ENCODE peak calls at places on chromosomes 16 and 17, in nine cellular contexts. X, I, Z, H, K, B, W, G and P are unnamed samples.

GRCh38 chr16:12298285-12298684 is 321.8 kb downstream of the SNX29 start:
- DNase-seq in W (no peak), K (no peak), B (no peak), G (no peak), I (no peak), Z (no peak), H (no peak), X (no peak), P (no peak)

GRCh38 chr16:13863075-13863765 is 56.7 kb upstream of the ERCC4 start:
- DNase-seq in H (no peak), I (no peak), X (no peak), K (no peak), B (no peak), G (no peak), Z (no peak), W (peak), P (no peak)

GRCh38 chr17:17420561-17421269 is 56.1 kb upstream of the MED9 start:
- DNase-seq in B (no peak), Z (peak), W (no peak), H (no peak), G (no peak), X (no peak), K (peak), I (no peak), P (peak)

GRCh38 chr16:19809121-19809635 is 75.5 kb downstream of the GPRC5B start:
- DNase-seq in K (peak), W (peak), G (no peak), B (no peak), Z (peak), I (no peak), X (no peak), H (no peak), P (no peak)

GRCh38 chr17:21199856-21200255 is 14.1 kb downstream of the TMEM11 start:
- DNase-seq in K (no peak), Z (no peak), G (no peak), X (no peak), I (no peak), H (no peak), W (no peak), B (no peak), P (no peak)

GRCh38 chr17:51371732-51372151 is 111.4 kb downstream of the UTP18 start:
- DNase-seq in K (peak), G (peak), W (peak), H (peak), B (no peak), I (peak), X (no peak), Z (no peak), P (no peak)

GRCh38 chr17:62093188-62094155 is 28.4 kb upstream of the MED13 start:
- DNase-seq in G (peak), X (peak), K (peak), W (peak), Z (no peak), B (peak), H (peak), I (no peak), P (no peak)

GRCh38 chr16:79892278-79892677 is 291.7 kb upstream of the MAF start:
- DNase-seq in H (no peak), B (no peak), W (no peak), X (no peak), K (no peak), Z (no peak), G (no peak), I (no peak), P (no peak)

GRCh38 chr16:12159672-12160071 is 183.1 kb downstream of the SNX29 start:
- DNase-seq in I (no peak), G (no peak), Z (no peak), X (no peak), B (no peak), W (no peak), H (no peak), K (no peak), P (no peak)

GRCh38 chr16:66872927-66873684 is 7.2 kb upstream of the PDP2 start:
- DNase-seq in G (peak), X (peak), B (peak), I (peak), W (peak), Z (peak), K (peak), H (peak), P (peak)

GRCh38 chr17:48545539-48545938 is 630 bp upstream of the HOXB2 start:
- DNase-seq in H (no peak), Z (no peak), I (no peak), K (no peak), B (no peak), X (no peak), W (peak), G (no peak), P (no peak)

GRCh38 chr16:67413978-67414891 is 2.0 kb downstream of the ZDHHC1 start:
- DNase-seq in H (no peak), W (no peak), K (no peak), B (no peak), Z (no peak), G (no peak), X (no peak), I (no peak), P (no peak)

GRCh38 chr16:81513204-81514040 is 68.8 kb downstream of the CMIP start:
- DNase-seq in W (peak), H (no peak), B (no peak), Z (no peak), I (no peak), G (no peak), K (peak), X (no peak), P (no peak)

GRCh38 chr17:75047398-75048098 is 523 bp downstream of the KCTD2 start:
- DNase-seq in K (no peak), I (no peak), W (peak), H (no peak), Z (peak), X (no peak), G (no peak), B (no peak), P (no peak)

GRCh38 chr17:57641761-57642160 is 103.3 kb downstream of the CCDC182 start:
- DNase-seq in G (no peak), Z (no peak), I (no peak), W (no peak), X (no peak), K (no peak), H (no peak), B (no peak), P (no peak)

GRCh38 chr17:39738568-39738901 is 797 bp downstream of the GRB7 start:
- DNase-seq in W (no peak), Z (peak), H (no peak), I (no peak), X (no peak), B (no peak), G (peak), K (no peak), P (no peak)

GRCh38 chr17:68205251-68205807 is 42.5 kb upstream of the AMZ2 start:
- DNase-seq in Z (peak), G (peak), W (peak), X (peak), B (peak), H (peak), I (peak), K (peak), P (peak)

GRCh38 chr17:45940826-45941225 is 46.5 kb downstream of the MAPT start:
- DNase-seq in G (no peak), B (no peak), K (no peak), W (no peak), I (no peak), H (no peak), X (no peak), Z (peak), P (no peak)

GRCh38 chr17:17868637-17869522 is 32.1 kb upstream of the SREBF1 start:
- DNase-seq in Z (no peak), X (no peak), W (peak), H (no peak), K (peak), B (no peak), I (no peak), G (no peak), P (peak)

GRCh38 chr16:73019456-73020362 is 28.2 kb downstream of the ZFHX3 start:
- DNase-seq in K (peak), G (peak), X (peak), I (no peak), H (no peak), B (no peak), Z (no peak), W (peak), P (peak)

GRCh38 chr16:77993586-77993985 is 28.8 kb upstream of the CLEC3A start:
- DNase-seq in W (peak), X (no peak), I (no peak), Z (no peak), G (no peak), B (no peak), K (peak), H (no peak), P (no peak)

GRCh38 chr16:85302848-85303353 is 190.6 kb upstream of the CIBAR2 start:
- DNase-seq in B (no peak), I (no peak), H (no peak), K (no peak), Z (no peak), X (no peak), W (peak), G (no peak), P (no peak)
- H3K4me3 ChIP-seq in B (no peak), I (no peak), H (no peak), K (no peak), Z (no peak), X (no peak), W (no peak), G (peak), P (peak)

DNA sequence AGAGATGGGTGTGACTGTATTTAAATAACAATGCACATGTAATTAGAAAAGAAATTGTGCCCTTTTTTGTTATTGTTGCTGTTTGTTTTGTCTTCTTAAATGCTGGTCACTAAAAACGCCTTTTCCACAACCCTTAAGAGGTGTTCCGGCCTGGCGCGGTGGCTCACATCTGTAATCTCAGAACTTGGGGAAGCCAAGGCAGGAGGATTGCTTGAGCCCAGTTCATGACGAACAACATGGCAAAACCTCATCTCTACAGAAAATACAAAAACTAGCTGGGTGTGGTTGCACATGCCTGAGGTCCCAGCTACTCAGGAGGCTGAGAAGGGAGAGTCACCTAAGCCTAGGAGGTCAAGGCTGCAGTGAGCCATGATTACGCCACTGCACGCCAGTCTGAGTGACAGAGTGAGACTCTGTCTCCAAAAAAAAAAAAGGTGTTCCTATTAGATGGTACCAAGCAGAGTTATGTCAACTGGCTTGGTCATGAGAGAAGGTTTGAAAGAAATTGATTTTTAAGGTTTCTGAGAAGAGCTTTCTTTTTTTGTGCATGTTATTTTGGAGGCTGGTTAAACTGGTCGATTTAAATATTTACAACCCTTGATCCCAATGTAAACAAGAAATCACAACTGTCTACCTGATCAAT is 23.5 kb upstream of the RFFL start:
- DNase-seq in G (no peak), W (no peak), K (no peak), B (no peak), X (no peak), H (no peak), Z (no peak), I (no peak), P (no peak)
- H3K4me3 ChIP-seq in G (peak), W (no peak), K (no peak), B (no peak), X (no peak), H (no peak), Z (no peak), I (no peak), P (peak)

DNA sequence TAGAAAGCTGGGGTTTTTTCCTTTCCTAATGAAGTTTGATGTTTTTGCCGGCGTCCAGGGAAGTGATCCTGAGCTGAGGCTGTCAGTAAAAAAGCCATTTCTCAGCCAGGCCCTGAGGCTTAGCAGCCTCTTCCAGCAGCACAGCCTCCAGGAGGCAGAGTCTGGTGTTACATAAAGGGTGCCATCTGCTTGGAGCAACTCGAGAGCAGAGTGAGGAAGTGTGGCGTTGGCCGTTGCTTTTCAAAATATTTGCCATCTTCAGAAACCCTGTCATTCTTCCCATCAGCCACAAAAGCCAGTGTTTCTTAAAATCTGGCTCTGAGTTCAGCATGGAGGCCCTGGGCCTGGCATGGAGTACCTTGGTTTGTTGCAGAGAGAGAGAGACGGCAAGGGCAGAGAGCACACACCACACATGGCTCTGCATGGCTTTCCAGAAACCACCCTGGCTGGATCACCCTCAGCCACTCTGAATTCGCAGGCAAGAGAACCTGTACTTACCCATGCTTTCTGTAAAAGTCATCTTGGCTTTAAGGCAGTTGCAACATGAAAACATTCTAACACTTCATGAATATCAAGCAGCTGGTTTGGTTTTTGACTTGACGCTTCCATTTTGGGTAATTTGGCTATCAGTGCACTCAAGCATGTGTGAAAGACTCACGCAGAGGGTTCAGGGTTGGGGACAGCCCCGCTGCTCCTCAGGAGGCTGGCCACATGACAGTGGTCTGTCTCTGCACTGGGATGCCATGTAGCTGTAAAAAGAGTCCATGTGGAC is 21.0 kb downstream of the PMM2 start:
- DNase-seq in W (no peak), X (no peak), K (no peak), G (no peak), H (no peak), Z (no peak), I (no peak), B (no peak), P (no peak)
- H3K4me3 ChIP-seq in W (no peak), X (no peak), K (no peak), G (no peak), H (no peak), Z (no peak), I (no peak), B (no peak), P (no peak)

GRCh38 chr16:88700636-88701482 is 5.3 kb downstream of the RNF166 start:
- DNase-seq in H (no peak), Z (peak), X (peak), G (no peak), I (peak), K (peak), W (peak), B (no peak), P (peak)

GRCh38 chr16:88702364-88703210 is 3.6 kb downstream of the RNF166 start:
- DNase-seq in B (no peak), H (no peak), I (no peak), G (no peak), W (no peak), X (no peak), Z (no peak), K (no peak), P (no peak)

GRCh38 chr16:88700322-88700635 is 5.9 kb downstream of the RNF166 start:
- DNase-seq in B (no peak), X (no peak), W (no peak), Z (no peak), K (no peak), G (no peak), H (no peak), I (no peak), P (no peak)

GRCh38 chr16:88703486-88704309 is 2.5 kb downstream of the RNF166 start:
- DNase-seq in X (no peak), B (no peak), G (no peak), Z (no peak), H (no peak), W (no peak), K (no peak), I (peak), P (no peak)

GRCh38 chr16:88701541-88702363 is 4.5 kb downstream of the RNF166 start:
- DNase-seq in I (no peak), H (no peak), Z (no peak), K (no peak), W (no peak), X (no peak), G (no peak), B (no peak), P (no peak)
- H3K4me3 ChIP-seq in I (peak), H (no peak), Z (no peak), K (no peak), W (no peak), X (no peak), G (no peak), B (no peak), P (peak)

GRCh38 chr17:79987890-79988162 is 47.8 kb downstream of the TBC1D16 start:
- DNase-seq in B (no peak), Z (no peak), G (no peak), I (no peak), K (no peak), X (no peak), H (no peak), W (no peak), P (no peak)
- H3K4me3 ChIP-seq in B (peak), Z (no peak), G (peak), I (no peak), K (peak), X (peak), H (peak), W (no peak), P (no peak)

GRCh38 chr17:63150466-63150865 is 184.4 kb downstream of the TANC2 start:
- DNase-seq in Z (no peak), B (no peak), W (no peak), I (no peak), H (no peak), X (no peak), G (no peak), K (no peak), P (no peak)

GRCh38 chr17:63153488-63153887 is 187.5 kb downstream of the TANC2 start:
- DNase-seq in G (no peak), I (no peak), X (no peak), K (no peak), Z (no peak), B (no peak), W (no peak), H (no peak), P (no peak)

GRCh38 chr17:63154586-63155244 is 188.7 kb downstream of the TANC2 start:
- DNase-seq in K (no peak), I (no peak), Z (no peak), B (no peak), W (no peak), G (no peak), H (no peak), X (no peak), P (no peak)

GRCh38 chr17:63151981-63152523 is 186.0 kb downstream of the TANC2 start:
- DNase-seq in I (no peak), B (no peak), K (peak), W (peak), H (no peak), Z (no peak), X (no peak), G (no peak), P (no peak)

GRCh38 chr17:63150994-63151464 is 185.0 kb downstream of the TANC2 start:
- DNase-seq in X (peak), W (peak), B (no peak), K (peak), H (no peak), I (no peak), Z (no peak), G (no peak), P (no peak)
- H3K4me3 ChIP-seq in X (peak), W (no peak), B (no peak), K (peak), H (no peak), I (no peak), Z (no peak), G (no peak), P (no peak)

DNA sequence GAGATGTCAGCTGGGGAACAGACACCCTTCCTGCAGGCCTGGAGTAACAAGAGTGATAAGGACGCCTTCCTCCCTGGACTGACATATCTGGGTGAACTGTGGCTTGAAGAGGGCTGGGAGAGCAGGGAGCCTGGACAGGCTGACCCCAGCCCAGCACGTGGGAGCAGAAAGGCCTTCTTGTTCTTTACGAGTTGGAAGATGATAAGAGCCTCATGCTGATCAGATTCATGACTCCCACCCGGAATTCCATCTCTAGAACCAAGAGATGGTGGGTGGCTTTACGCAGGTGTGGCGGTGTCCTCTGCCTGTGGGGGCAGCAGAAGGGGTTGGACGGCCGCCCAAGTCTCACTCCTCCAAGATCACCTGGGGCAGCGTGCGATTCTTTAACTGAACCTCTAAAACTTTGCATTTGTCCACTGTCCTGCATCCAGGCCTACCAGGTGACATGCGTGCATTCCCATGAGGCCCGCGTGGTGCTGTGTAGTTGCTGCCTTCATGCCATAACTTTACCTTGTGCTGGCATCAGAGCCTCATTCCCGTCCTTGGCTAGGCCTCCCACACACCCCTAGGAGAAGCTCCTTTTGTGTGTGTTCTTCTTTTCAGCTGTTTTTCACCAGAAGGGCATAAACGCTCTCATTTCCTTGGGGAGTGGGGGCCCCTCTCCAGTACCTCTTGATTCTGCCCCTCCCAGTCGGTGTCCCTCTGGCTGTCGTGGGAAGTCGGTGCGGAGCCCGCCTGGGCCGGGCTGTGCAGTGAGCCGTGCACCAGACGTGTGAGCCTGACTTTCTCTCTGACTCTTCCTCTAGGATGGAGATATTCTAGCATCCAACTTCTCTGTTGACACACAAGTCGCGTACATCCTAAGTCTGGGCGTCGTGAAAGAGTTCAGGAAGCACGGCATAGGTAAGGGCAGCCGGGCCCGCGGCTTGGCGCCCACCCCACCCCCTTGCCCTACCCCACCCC is 13.3 kb downstream of the C16orf90 start:
- DNase-seq in X (no peak), K (no peak), H (no peak), W (no peak), Z (no peak), G (no peak), B (no peak), I (no peak), P (no peak)
- H3K4me3 ChIP-seq in X (no peak), K (no peak), H (no peak), W (no peak), Z (no peak), G (no peak), B (no peak), I (no peak), P (no peak)

GRCh38 chr17:60600490-60601431 is 768 bp downstream of the PPM1D start:
- DNase-seq in G (peak), I (peak), Z (peak), B (no peak), W (peak), K (peak), X (peak), H (peak), P (peak)

GRCh38 chr17:60604686-60605334 is 4.8 kb downstream of the PPM1D start:
- DNase-seq in H (peak), Z (no peak), K (peak), B (no peak), X (no peak), I (no peak), W (peak), G (no peak), P (no peak)

GRCh38 chr17:60601443-60602384 is 1.7 kb downstream of the PPM1D start:
- DNase-seq in G (peak), W (peak), I (peak), K (peak), Z (peak), H (peak), B (no peak), X (peak), P (no peak)

GRCh38 chr17:60602385-60602742 is 2.4 kb downstream of the PPM1D start:
- DNase-seq in X (no peak), W (peak), K (peak), I (no peak), H (no peak), Z (no peak), G (no peak), B (no peak), P (no peak)

DNA sequence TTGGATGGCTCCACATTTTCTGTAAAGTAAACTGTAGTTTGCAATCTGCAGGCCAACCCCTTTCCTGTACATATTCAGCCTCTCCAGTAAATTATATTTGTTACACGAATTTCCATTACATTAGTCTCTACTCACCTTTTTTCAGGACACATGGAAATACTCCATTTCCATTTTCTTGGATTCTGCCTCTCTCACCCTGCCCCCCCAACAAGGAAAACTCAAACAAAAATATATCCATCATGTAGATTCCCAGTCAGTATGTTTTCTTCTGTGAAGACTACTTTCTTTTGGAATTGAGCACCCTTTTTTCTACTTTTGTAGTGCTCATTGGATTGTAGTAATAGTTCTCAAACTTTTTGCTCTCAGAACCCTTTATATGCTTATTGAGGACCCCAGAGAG is 2.9 kb downstream of the PPM1D start:
- DNase-seq in H (no peak), G (no peak), I (no peak), K (no peak), B (no peak), W (no peak), Z (no peak), X (no peak), P (no peak)
- H3K4me3 ChIP-seq in H (no peak), G (peak), I (no peak), K (peak), B (peak), W (no peak), Z (no peak), X (peak), P (peak)